ENCODE peak calls at places on chromosomes 1 and 21, in six cellular contexts. N, Z, V, X, R and P are unnamed samples.

GRCh38 chr21:32735524-32735923 is 7.7 kb upstream of the SYNJ1 start:
- DNase-seq in N (no peak), Z (no peak), V (no peak), X (no peak), R (no peak), P (no peak)

GRCh38 chr1:6509603-6510291 is 18.3 kb upstream of the PLEKHG5 start:
- DNase-seq in N (no peak), Z (no peak), V (no peak), X (peak; percentile 22), R (no peak), P (no peak)

GRCh38 chr1:235642021-235642942 is 7.3 kb downstream of the GNG4 start:
- DNase-seq in N (peak; percentile 73), Z (no peak), V (no peak), X (no peak), R (peak; percentile 42), P (peak; percentile 49)

GRCh38 chr1:5913078-5913845 is 79.0 kb downstream of the NPHP4 start:
- DNase-seq in N (peak; percentile 18), Z (no peak), V (no peak), X (no peak), R (no peak), P (no peak)

GRCh38 chr1:98429851-98430496 is 231.5 kb upstream of the SNX7 start:
- DNase-seq in N (no peak), Z (no peak), V (no peak), X (no peak), R (no peak), P (no peak)

GRCh38 chr1:199759268-199759724 is 268.2 kb upstream of the NR5A2 start:
- DNase-seq in N (peak; percentile 52), Z (no peak), V (no peak), X (no peak), R (no peak), P (no peak)

GRCh38 chr1:24289937-24290595 is 29.1 kb upstream of the GRHL3 start:
- DNase-seq in N (no peak), Z (peak; percentile 93), V (peak; percentile 81), X (peak; percentile 94), R (no peak), P (no peak)

GRCh38 chr1:151944110-151944858 is 35.0 kb upstream of the THEM4 start:
- DNase-seq in N (no peak), Z (no peak), V (no peak), X (no peak), R (no peak), P (no peak)

GRCh38 chr21:31862078-31862477 is 10.7 kb upstream of the HUNK start:
- DNase-seq in N (no peak), Z (no peak), V (no peak), X (no peak), R (no peak), P (no peak)

GRCh38 chr21:26892151-26892550 is 46.9 kb upstream of the ADAMTS1 start:
- DNase-seq in N (no peak), Z (no peak), V (no peak), X (no peak), R (no peak), P (no peak)

GRCh38 chr1:8664887-8665286 is 152.6 kb downstream of the RERE start:
- DNase-seq in N (no peak), Z (no peak), V (no peak), X (no peak), R (no peak), P (no peak)

GRCh38 chr1:84078824-84079167 is 65.3 kb upstream of the PRKACB start:
- DNase-seq in N (no peak), Z (no peak), V (no peak), X (peak; percentile 50), R (no peak), P (no peak)

GRCh38 chr1:112436384-112437156 is 40.6 kb downstream of the CTTNBP2NL start:
- DNase-seq in N (no peak), Z (no peak), V (no peak), X (no peak), R (no peak), P (no peak)

GRCh38 chr1:243596441-243597183 is 253.4 kb downstream of the AKT3 start:
- DNase-seq in N (peak; percentile 45), Z (no peak), V (peak; percentile 82), X (no peak), R (no peak), P (no peak)

GRCh38 chr1:19758227-19758830 is 41.4 kb downstream of the TMCO4 start:
- DNase-seq in N (peak; percentile 81), Z (no peak), V (peak; percentile 78), X (no peak), R (no peak), P (no peak)

GRCh38 chr1:53615101-53615500 is 123.9 kb downstream of the GLIS1 start:
- DNase-seq in N (no peak), Z (peak; percentile 4), V (no peak), X (no peak), R (peak; percentile 42), P (no peak)

GRCh38 chr1:240508950-240509349 is 103.0 kb downstream of the GREM2 start:
- DNase-seq in N (no peak), Z (no peak), V (no peak), X (no peak), R (no peak), P (no peak)

GRCh38 chr1:93810316-93810715 is 68.7 kb downstream of the DNTTIP2 start:
- DNase-seq in N (no peak), Z (no peak), V (no peak), X (no peak), R (no peak), P (no peak)

GRCh38 chr1:229278120-229278741 is 7.3 kb downstream of the RAB4A start:
- DNase-seq in N (no peak), Z (no peak), V (no peak), X (no peak), R (no peak), P (no peak)

GRCh38 chr21:45050786-45051489 is 23.4 kb upstream of the ADARB1 start:
- DNase-seq in N (peak; percentile 78), Z (peak; percentile 48), V (peak; percentile 35), X (no peak), R (no peak), P (no peak)

GRCh38 chr21:38434913-38435533 is 63.3 kb downstream of the ERG start:
- DNase-seq in N (peak; percentile 25), Z (peak; percentile 72), V (peak; percentile 72), X (no peak), R (no peak), P (no peak)

GRCh38 chr1:184272178-184272866 is 114.5 kb upstream of the C1orf21 start:
- DNase-seq in N (no peak), Z (no peak), V (peak; percentile 33), X (no peak), R (no peak), P (no peak)

GRCh38 chr1:11675362-11675761 is 5.6 kb downstream of the MAD2L2 start:
- DNase-seq in N (no peak), Z (no peak), V (no peak), X (no peak), R (no peak), P (no peak)

GRCh38 chr21:38505654-38506523 is 7.6 kb upstream of the ERG start:
- DNase-seq in N (peak; percentile 48), Z (no peak), V (peak; percentile 70), X (peak; percentile 83), R (no peak), P (no peak)

GRCh38 chr1:8061210-8061609 is 35.1 kb upstream of the ERRFI1 start:
- DNase-seq in N (peak; percentile 64), Z (peak; percentile 69), V (peak; percentile 85), X (no peak), R (no peak), P (no peak)

GRCh38 chr1:169586067-169586394 is 250 bp downstream of the F5 start:
- DNase-seq in N (no peak), Z (no peak), V (no peak), X (no peak), R (no peak), P (no peak)

GRCh38 chr1:184112176-184112948 is 60.8 kb downstream of the TSEN15 start:
- DNase-seq in N (no peak), Z (no peak), V (no peak), X (no peak), R (no peak), P (no peak)

GRCh38 chr1:64172458-64172983 is 30.9 kb upstream of the UBE2U start:
- DNase-seq in N (no peak), Z (no peak), V (no peak), X (no peak), R (no peak), P (no peak)

GRCh38 chr1:62271932-62272728 is 47.1 kb downstream of the KANK4 start:
- DNase-seq in N (no peak), Z (no peak), V (no peak), X (peak; percentile 55), R (no peak), P (peak; percentile 12)

GRCh38 chr1:46084553-46085448 is 47.6 kb downstream of the PIK3R3 start:
- DNase-seq in N (no peak), Z (no peak), V (no peak), X (no peak), R (no peak), P (no peak)